ENCODE peak calls at places on chromosomes 11 and 22, in seven cellular contexts. One of them, this sample, is unnamed.

GRCh38 chr11:106021181-106021966 is 666 bp downstream of the MSANTD4 start:
- DNase-seq in NCI-H2081: no peak
- DNase-seq in Calu3: no peak
- DNase-seq in activated effector memory CD4-positive, alpha-beta T cell treated with anti-CD3 and anti-CD28 coated beads, Interleukin-2, amount 50 U/mL, for 16 hours: no peak
- DNase-seq in BJ: peak
- DNase-seq in HuH-7.5: no peak
- DNase-seq in tibial artery: no peak
- DNase-seq in this sample: no peak

GRCh38 chr11:7414729-7415536 is 70.4 kb upstream of the OLFML1 start:
- DNase-seq in NCI-H2081: no peak
- DNase-seq in Calu3: no peak
- DNase-seq in activated effector memory CD4-positive, alpha-beta T cell treated with anti-CD3 and anti-CD28 coated beads, Interleukin-2, amount 50 U/mL, for 16 hours: no peak
- DNase-seq in BJ: no peak
- DNase-seq in HuH-7.5: no peak
- DNase-seq in tibial artery: no peak
- DNase-seq in this sample: no peak

GRCh38 chr11:100562102-100562501 is 125.0 kb upstream of the ARHGAP42 start:
- DNase-seq in NCI-H2081: no peak
- DNase-seq in Calu3: peak
- DNase-seq in activated effector memory CD4-positive, alpha-beta T cell treated with anti-CD3 and anti-CD28 coated beads, Interleukin-2, amount 50 U/mL, for 16 hours: no peak
- DNase-seq in BJ: peak
- DNase-seq in HuH-7.5: no peak
- DNase-seq in tibial artery: no peak
- DNase-seq in this sample: peak

GRCh38 chr11:2807276-2807681 is 78.3 kb downstream of the CDKN1C start:
- DNase-seq in NCI-H2081: no peak
- DNase-seq in Calu3: peak
- DNase-seq in activated effector memory CD4-positive, alpha-beta T cell treated with anti-CD3 and anti-CD28 coated beads, Interleukin-2, amount 50 U/mL, for 16 hours: peak
- DNase-seq in BJ: no peak
- DNase-seq in HuH-7.5: peak
- DNase-seq in tibial artery: peak
- DNase-seq in this sample: no peak

GRCh38 chr11:118929496-118930151 is 3.9 kb upstream of the BCL9L start:
- DNase-seq in NCI-H2081: peak
- DNase-seq in Calu3: peak
- DNase-seq in activated effector memory CD4-positive, alpha-beta T cell treated with anti-CD3 and anti-CD28 coated beads, Interleukin-2, amount 50 U/mL, for 16 hours: peak
- DNase-seq in BJ: no peak
- DNase-seq in HuH-7.5: peak
- DNase-seq in tibial artery: peak
- DNase-seq in this sample: peak

GRCh38 chr22:23037429-23038333 is 32.6 kb upstream of the GNAZ start:
- DNase-seq in NCI-H2081: no peak
- DNase-seq in Calu3: no peak
- DNase-seq in activated effector memory CD4-positive, alpha-beta T cell treated with anti-CD3 and anti-CD28 coated beads, Interleukin-2, amount 50 U/mL, for 16 hours: no peak
- DNase-seq in BJ: no peak
- DNase-seq in HuH-7.5: no peak
- DNase-seq in tibial artery: no peak
- DNase-seq in this sample: no peak

GRCh38 chr22:36022162-36022561 is 6.5 kb downstream of the RBFOX2 start:
- DNase-seq in NCI-H2081: no peak
- DNase-seq in Calu3: no peak
- DNase-seq in activated effector memory CD4-positive, alpha-beta T cell treated with anti-CD3 and anti-CD28 coated beads, Interleukin-2, amount 50 U/mL, for 16 hours: no peak
- DNase-seq in BJ: peak
- DNase-seq in HuH-7.5: no peak
- DNase-seq in tibial artery: no peak
- DNase-seq in this sample: no peak

GRCh38 chr11:86116386-86116726 is 47.5 kb upstream of the PICALM start:
- DNase-seq in NCI-H2081: no peak
- DNase-seq in Calu3: peak
- DNase-seq in activated effector memory CD4-positive, alpha-beta T cell treated with anti-CD3 and anti-CD28 coated beads, Interleukin-2, amount 50 U/mL, for 16 hours: peak
- DNase-seq in BJ: no peak
- DNase-seq in HuH-7.5: no peak
- DNase-seq in tibial artery: no peak
- DNase-seq in this sample: peak

GRCh38 chr22:46040471-46041465 is 63.8 kb upstream of the WNT7B start:
- DNase-seq in NCI-H2081: no peak
- DNase-seq in Calu3: no peak
- DNase-seq in activated effector memory CD4-positive, alpha-beta T cell treated with anti-CD3 and anti-CD28 coated beads, Interleukin-2, amount 50 U/mL, for 16 hours: peak
- DNase-seq in BJ: no peak
- DNase-seq in HuH-7.5: no peak
- DNase-seq in tibial artery: peak
- DNase-seq in this sample: no peak

GRCh38 chr22:20916916-20917810 is at the start of gene CRKL:
- DNase-seq in NCI-H2081: peak
- DNase-seq in Calu3: peak
- DNase-seq in activated effector memory CD4-positive, alpha-beta T cell treated with anti-CD3 and anti-CD28 coated beads, Interleukin-2, amount 50 U/mL, for 16 hours: peak
- DNase-seq in BJ: peak
- DNase-seq in HuH-7.5: peak
- DNase-seq in tibial artery: peak
- DNase-seq in this sample: peak

GRCh38 chr11:85665756-85666155 is 827 bp upstream of the CREBZF start:
- DNase-seq in NCI-H2081: no peak
- DNase-seq in Calu3: no peak
- DNase-seq in activated effector memory CD4-positive, alpha-beta T cell treated with anti-CD3 and anti-CD28 coated beads, Interleukin-2, amount 50 U/mL, for 16 hours: no peak
- DNase-seq in BJ: no peak
- DNase-seq in HuH-7.5: peak
- DNase-seq in tibial artery: no peak
- DNase-seq in this sample: peak

GRCh38 chr22:27206001-27206746 is 548.8 kb downstream of the MIAT start:
- DNase-seq in NCI-H2081: no peak
- DNase-seq in Calu3: no peak
- DNase-seq in activated effector memory CD4-positive, alpha-beta T cell treated with anti-CD3 and anti-CD28 coated beads, Interleukin-2, amount 50 U/mL, for 16 hours: no peak
- DNase-seq in BJ: no peak
- DNase-seq in HuH-7.5: no peak
- DNase-seq in tibial artery: no peak
- DNase-seq in this sample: no peak

GRCh38 chr11:2945757-2946287 is 16.6 kb upstream of the PHLDA2 start:
- DNase-seq in NCI-H2081: no peak
- DNase-seq in Calu3: no peak
- DNase-seq in activated effector memory CD4-positive, alpha-beta T cell treated with anti-CD3 and anti-CD28 coated beads, Interleukin-2, amount 50 U/mL, for 16 hours: no peak
- DNase-seq in BJ: no peak
- DNase-seq in HuH-7.5: no peak
- DNase-seq in tibial artery: no peak
- DNase-seq in this sample: no peak

GRCh38 chr11:118441770-118442169 is 5.5 kb downstream of the KMT2A start:
- DNase-seq in NCI-H2081: no peak
- DNase-seq in Calu3: no peak
- DNase-seq in activated effector memory CD4-positive, alpha-beta T cell treated with anti-CD3 and anti-CD28 coated beads, Interleukin-2, amount 50 U/mL, for 16 hours: peak
- DNase-seq in BJ: no peak
- DNase-seq in HuH-7.5: no peak
- DNase-seq in tibial artery: no peak
- DNase-seq in this sample: no peak

GRCh38 chr11:82747471-82747870 is 13.8 kb upstream of the FAM181B start:
- DNase-seq in NCI-H2081: no peak
- DNase-seq in Calu3: no peak
- DNase-seq in activated effector memory CD4-positive, alpha-beta T cell treated with anti-CD3 and anti-CD28 coated beads, Interleukin-2, amount 50 U/mL, for 16 hours: no peak
- DNase-seq in BJ: no peak
- DNase-seq in HuH-7.5: no peak
- DNase-seq in tibial artery: no peak
- DNase-seq in this sample: peak

GRCh38 chr11:31702966-31703365 is 108.2 kb downstream of the PAX6 start:
- DNase-seq in NCI-H2081: no peak
- DNase-seq in Calu3: no peak
- DNase-seq in activated effector memory CD4-positive, alpha-beta T cell treated with anti-CD3 and anti-CD28 coated beads, Interleukin-2, amount 50 U/mL, for 16 hours: no peak
- DNase-seq in BJ: no peak
- DNase-seq in HuH-7.5: no peak
- DNase-seq in tibial artery: no peak
- DNase-seq in this sample: no peak